ENCODE peak calls at places on chromosomes 12 and 14, in seven cellular contexts. K is fibroblast of lung, G is IMR-90, Q is PC-3, W is H1, I is hepatocyte, P is mammary epithelial cell. J is an unnamed sample. For H3K36me3 and H3K4me1, the result is how much of the 10 kb centered on the place peaks cover.

GRCh38 chr12:51819851-51820720 is 28.4 kb downstream of the FIGNL2 start:
- DNase-seq in K (peak), G (no peak), Q (no peak), W (no peak), I (no peak), P (no peak), J (peak)

GRCh38 chr12:116881325-116881866 is at the start of gene HRK:
- DNase-seq in K (no peak), G (no peak), Q (no peak), W (peak), I (no peak), P (no peak), J (no peak)

GRCh38 chr14:36856095-36856878 is 194.6 kb downstream of the PAX9 start:
- DNase-seq in K (no peak), G (no peak), Q (peak), W (no peak), I (no peak), P (no peak), J (no peak)

GRCh38 chr14:76701981-76702380 is 59.3 kb upstream of the VASH1 start:
- DNase-seq in K (no peak), G (no peak), Q (no peak), W (no peak), I (no peak), P (no peak), J (no peak)

GRCh38 chr12:104520242-104520900 is 63.6 kb downstream of the CHST11 start:
- DNase-seq in K (no peak), G (no peak), Q (no peak), W (no peak), I (no peak), P (no peak), J (no peak)

GRCh38 chr14:94005324-94005723 is 8.2 kb downstream of the CCDC197 start:
- DNase-seq in K (no peak), G (no peak), Q (peak), W (no peak), I (no peak), P (no peak), J (no peak)

GRCh38 chr14:102928412-102929348 is 6.2 kb downstream of the AMN start:
- DNase-seq in K (peak), G (peak), Q (no peak), W (peak), I (peak), P (no peak), J (peak)

GRCh38 chr14:20499108-20499507 is 6.2 kb upstream of the RNASE10 start:
- DNase-seq in K (no peak), G (no peak), Q (peak), W (no peak), I (no peak), P (peak), J (no peak)

GRCh38 chr14:91380610-91381371 is 36.8 kb downstream of the CCDC88C start:
- DNase-seq in K (peak), G (no peak), Q (no peak), W (no peak), I (peak), P (no peak), J (peak)

GRCh38 chr14:88790501-88791251 is 2.1 kb downstream of the EML5 start:
- DNase-seq in K (no peak), G (no peak), Q (no peak), W (no peak), I (no peak), P (no peak), J (no peak)

GRCh38 chr12:12776261-12776660 is 9.2 kb upstream of the APOLD1 start:
- DNase-seq in K (peak), G (peak), Q (peak), W (no peak), I (peak), P (peak), J (no peak)

GRCh38 chr14:55500219-55500701 is 59.8 kb upstream of the TBPL2 start:
- DNase-seq in K (no peak), G (no peak), Q (no peak), W (no peak), I (no peak), P (no peak), J (no peak)

GRCh38 chr14:102496331-102496691 is 13.3 kb downstream of the ANKRD9 start:
- DNase-seq in K (no peak), G (no peak), Q (no peak), W (no peak), I (no peak), P (no peak), J (no peak)

GRCh38 chr12:122688291-122688690 is 14.9 kb downstream of the HCAR2 start:
- DNase-seq in K (no peak), G (no peak), Q (no peak), W (no peak), I (no peak), P (no peak), J (no peak)

GRCh38 chr12:124053855-124054254 is 80.8 kb downstream of the ZNF664 start:
- DNase-seq in K (peak), G (peak), Q (peak), W (peak), I (peak), P (no peak), J (no peak)

GRCh38 chr12:3700861-3701260 is 52.0 kb downstream of the CRACR2A start:
- DNase-seq in K (peak), G (peak), Q (no peak), W (no peak), I (no peak), P (no peak), J (no peak)

GRCh38 chr14:23866269-23866668 is 87.3 kb upstream of the DHRS4 start:
- DNase-seq in K (no peak), G (no peak), Q (no peak), W (no peak), I (no peak), P (no peak), J (no peak)

GRCh38 chr14:101755591-101756324 is 5.8 kb upstream of the PPP2R5C start:
- DNase-seq in K (no peak), G (no peak), Q (no peak), W (no peak), I (no peak), P (no peak), J (no peak)

GRCh38 chr12:113649256-113649830 is 177.7 kb upstream of the LHX5 start:
- DNase-seq in K (no peak), G (no peak), Q (no peak), W (no peak), I (no peak), P (no peak), J (no peak)

GRCh38 chr12:49070971-49071370 is 1.2 kb upstream of the RHEBL1 start:
- DNase-seq in K (no peak), G (no peak), Q (no peak), W (no peak), I (no peak), P (no peak), J (no peak)

GRCh38 chr12:1741154-1741949 is 50.5 kb downstream of the ADIPOR2 start:
- DNase-seq in K (peak), G (peak), Q (no peak), W (no peak), I (no peak), P (peak), J (no peak)

GRCh38 chr14:22466520-22466919 is 122.5 kb downstream of the DAD1 start:
- DNase-seq in K (peak), G (peak), Q (peak), W (no peak), I (no peak), P (peak), J (peak)

GRCh38 chr12:130240831-130241590 is 78.7 kb downstream of the FZD10 start:
- DNase-seq in K (no peak), G (no peak), Q (no peak), W (no peak), I (no peak), P (no peak), J (no peak)

GRCh38 chr12:44036875-44037443 is 201.1 kb downstream of the TMEM117 start:
- DNase-seq in K (no peak), G (no peak), Q (no peak), W (no peak), I (no peak), P (no peak), J (no peak)

GRCh38 chr12:101959607-101960006 is 82.2 kb downstream of the DRAM1 start:
- DNase-seq in K (no peak), G (no peak), Q (no peak), W (no peak), I (no peak), P (no peak), J (no peak)

GRCh38 chr14:63542231-63542999 is 762 bp downstream of the PPP2R5E start:
- DNase-seq in K (peak), G (no peak), Q (peak), W (peak), I (peak), P (peak), J (peak)

DNA sequence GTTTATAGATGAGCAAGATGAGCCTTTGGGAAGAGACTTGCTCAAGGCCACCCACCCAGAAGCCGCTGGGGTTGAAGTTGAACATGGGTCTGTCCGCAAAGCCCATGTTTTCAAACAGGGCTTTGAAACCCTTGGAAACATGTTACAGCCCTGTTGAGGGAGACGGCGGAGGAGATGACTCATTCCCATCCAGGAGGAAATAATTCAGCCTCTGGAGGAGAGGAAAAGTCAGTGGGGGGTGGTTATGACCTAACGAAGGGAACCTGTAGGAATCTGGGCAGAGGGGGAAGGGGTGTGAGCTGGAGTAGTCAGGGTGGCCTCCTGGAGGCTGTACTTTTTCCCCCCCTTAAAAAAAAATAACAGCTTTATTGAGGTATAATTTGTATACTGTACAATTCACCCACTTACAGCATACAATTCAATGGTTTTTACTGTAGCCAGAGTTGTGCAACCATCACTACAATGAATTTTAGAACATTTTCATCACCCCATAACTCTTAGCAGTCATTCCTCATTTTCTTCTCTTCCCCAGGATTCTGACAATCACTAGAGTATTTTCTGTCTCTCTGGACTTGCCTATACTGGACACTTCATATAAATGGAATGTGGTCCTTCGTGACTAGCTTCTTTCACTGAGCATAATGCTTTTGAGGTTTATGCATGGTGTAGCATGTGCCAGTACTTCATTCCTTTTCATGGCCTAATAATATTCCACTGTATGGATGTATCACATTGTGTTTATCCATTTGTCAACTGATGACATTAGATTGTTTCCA is 1.9 kb upstream of the RIN3 start:
- DNase-seq in K (peak), G (peak), Q (peak), W (no peak), I (peak), P (peak), J (no peak)
- H2AFZ ChIP-seq in K (no peak), G (peak), Q (peak), W (no peak), I (no peak), P (peak), J (no peak)

GRCh38 chr12:62297321-62297720 is 37.1 kb downstream of the USP15 start:
- DNase-seq in K (no peak), G (no peak), Q (no peak), W (no peak), I (no peak), P (no peak), J (no peak)
- H3K36me3 ChIP-seq in K (under half), G (under half), Q (under half), W (under half), I (under half), P (under half), J (half or more)

DNA sequence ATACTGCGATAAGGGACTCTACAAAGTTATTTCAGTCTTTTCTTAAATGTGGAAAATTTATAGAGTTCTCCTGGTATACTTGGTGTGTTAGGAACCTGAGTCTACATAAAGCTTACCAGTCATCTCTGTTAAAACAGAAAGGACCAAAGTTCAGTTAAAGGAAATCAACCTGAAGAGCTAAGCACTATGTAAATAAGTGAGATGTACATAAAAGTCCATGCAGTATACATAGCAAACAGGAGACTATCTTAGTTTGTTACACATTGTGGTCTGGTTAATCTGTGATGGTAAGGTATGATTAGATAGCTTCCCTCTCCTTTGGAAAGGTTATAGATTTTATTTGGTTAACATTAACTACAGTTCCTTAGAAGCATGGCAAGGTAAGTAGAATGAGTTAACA is 75.9 kb downstream of the ATP2B1 start:
- DNase-seq in K (no peak), G (no peak), Q (peak), W (no peak), I (peak), P (no peak), J (no peak)
- H3K4me1 ChIP-seq in K (under half), G (under half), Q (under half), W (under half), I (under half), P (under half), J (under half)

GRCh38 chr12:28421374-28421773 is 231.1 kb downstream of the CCDC91 start:
- DNase-seq in K (no peak), G (no peak), Q (no peak), W (no peak), I (no peak), P (no peak), J (no peak)

GRCh38 chr12:28424965-28425364 is 234.7 kb downstream of the CCDC91 start:
- DNase-seq in K (peak), G (peak), Q (no peak), W (no peak), I (peak), P (no peak), J (no peak)

GRCh38 chr12:28427046-28427445 is 236.8 kb downstream of the CCDC91 start:
- DNase-seq in K (no peak), G (no peak), Q (no peak), W (no peak), I (no peak), P (no peak), J (no peak)

DNA sequence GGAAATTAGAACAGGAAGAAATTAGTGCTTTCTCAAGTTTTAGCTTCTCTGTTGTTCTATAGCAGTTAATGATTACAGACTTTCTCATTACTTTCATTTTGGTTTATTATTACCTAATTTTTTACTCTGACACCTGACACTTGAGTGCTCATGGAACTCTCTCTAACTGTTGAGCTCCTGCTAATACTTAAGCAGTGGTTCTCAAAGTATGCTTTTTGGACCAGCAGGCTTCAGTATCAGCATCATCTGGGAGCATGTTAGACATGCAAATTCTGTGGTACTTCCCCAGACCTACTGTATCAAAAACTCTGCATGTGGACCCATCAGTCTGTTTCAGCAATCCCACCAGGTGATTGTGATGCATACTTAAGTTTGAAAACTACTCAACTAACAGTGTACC is 235.3 kb downstream of the CCDC91 start:
- DNase-seq in K (no peak), G (no peak), Q (no peak), W (no peak), I (no peak), P (no peak), J (no peak)
- H2AFZ ChIP-seq in K (no peak), G (no peak), Q (no peak), W (no peak), I (no peak), P (no peak), J (no peak)

GRCh38 chr12:11725616-11726015 is 76.1 kb downstream of the ETV6 start:
- DNase-seq in K (peak), G (peak), Q (no peak), W (no peak), I (no peak), P (no peak), J (no peak)

GRCh38 chr12:11723993-11724392 is 74.5 kb downstream of the ETV6 start:
- DNase-seq in K (peak), G (peak), Q (no peak), W (no peak), I (no peak), P (no peak), J (no peak)

GRCh38 chr12:11722071-11722470 is 72.6 kb downstream of the ETV6 start:
- DNase-seq in K (no peak), G (no peak), Q (no peak), W (no peak), I (no peak), P (no peak), J (no peak)

GRCh38 chr12:11724888-11725310 is 75.4 kb downstream of the ETV6 start:
- DNase-seq in K (peak), G (peak), Q (no peak), W (no peak), I (no peak), P (no peak), J (no peak)

DNA sequence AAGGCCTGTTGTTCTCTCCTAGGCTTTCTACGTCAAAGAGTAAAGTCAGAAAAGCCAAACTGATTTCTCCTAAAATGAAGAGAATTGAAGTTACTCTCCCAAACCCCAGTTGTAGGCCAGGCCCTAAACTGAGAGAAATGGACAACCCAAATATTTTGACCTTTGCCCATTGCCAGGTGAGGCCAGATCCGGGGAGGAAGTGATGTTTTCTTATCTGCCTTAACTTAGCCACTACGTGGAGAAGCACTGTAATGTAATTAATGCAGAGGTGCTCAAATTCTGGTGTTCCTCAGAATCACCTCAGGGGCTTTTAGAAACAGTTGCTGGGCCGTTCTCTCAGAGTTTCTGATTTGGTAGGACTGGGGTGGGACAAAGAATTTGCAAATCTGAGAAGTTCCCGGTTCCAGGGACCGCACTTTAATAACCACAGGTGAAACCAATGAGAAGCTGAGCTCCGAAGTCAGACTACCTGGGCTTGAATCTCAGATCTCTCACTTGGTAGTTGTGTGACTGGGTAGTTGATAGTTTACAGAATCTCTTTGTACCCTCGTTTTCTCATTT is 73.2 kb downstream of the ETV6 start:
- DNase-seq in K (no peak), G (no peak), Q (no peak), W (no peak), I (no peak), P (no peak), J (no peak)
- H3K36me3 ChIP-seq in K (under half), G (under half), Q (under half), W (under half), I (under half), P (under half), J (under half)

DNA sequence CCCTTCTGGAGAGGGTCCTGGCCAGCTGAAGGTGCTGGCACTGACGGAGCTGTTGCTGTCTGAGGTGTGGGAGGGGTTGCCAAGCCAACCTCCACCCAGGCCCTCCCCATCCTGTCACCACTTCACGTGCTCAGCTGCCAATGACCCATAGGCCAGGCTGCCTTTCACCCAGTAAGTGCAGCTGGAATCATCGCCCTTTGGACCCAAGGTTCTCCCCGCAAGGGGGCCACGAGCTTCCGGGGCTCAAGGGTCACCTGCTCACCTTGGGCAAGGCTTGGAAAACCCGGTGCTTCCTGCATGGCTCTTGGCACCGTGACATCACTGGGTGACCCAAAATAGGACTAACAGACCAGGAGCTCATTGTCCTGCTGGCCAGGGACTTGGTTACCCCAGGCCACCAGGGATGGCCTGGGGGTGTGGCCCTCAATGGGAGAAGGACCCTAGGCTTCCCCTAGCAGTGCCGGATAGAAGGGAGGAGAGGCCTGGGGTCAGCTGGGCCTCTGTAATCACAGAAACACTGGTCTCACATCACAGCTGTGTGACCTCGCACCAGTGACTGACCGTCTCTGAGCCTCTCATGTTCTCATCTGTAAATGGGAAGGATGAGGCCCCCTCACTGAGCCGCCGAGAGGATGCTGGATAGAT is 51.3 kb downstream of the CCDC85C start:
- DNase-seq in K (no peak), G (no peak), Q (no peak), W (no peak), I (peak), P (no peak), J (no peak)
- H3K4me1 ChIP-seq in K (under half), G (under half), Q (under half), W (under half), I (half or more), P (under half), J (under half)

GRCh38 chr12:114779203-114779602 is 95.2 kb upstream of the TBX3 start:
- DNase-seq in K (no peak), G (no peak), Q (no peak), W (no peak), I (no peak), P (no peak), J (no peak)
- H2AFZ ChIP-seq in K (no peak), G (peak), Q (no peak), W (peak), I (no peak), P (no peak), J (no peak)

GRCh38 chr14:105217764-105218163 is 30.6 kb upstream of the BTBD6 start:
- DNase-seq in K (no peak), G (no peak), Q (no peak), W (no peak), I (no peak), P (no peak), J (no peak)
- H3K36me3 ChIP-seq in K (under half), G (half or more), Q (under half), W (under half), I (under half), P (under half), J (half or more)

GRCh38 chr14:61705017-61705416 is 9.7 kb downstream of the HIF1A start:
- DNase-seq in K (no peak), G (peak), Q (no peak), W (no peak), I (no peak), P (no peak), J (no peak)

GRCh38 chr14:61706096-61706690 is 10.9 kb downstream of the HIF1A start:
- DNase-seq in K (no peak), G (no peak), Q (no peak), W (no peak), I (no peak), P (no peak), J (no peak)

GRCh38 chr14:61704554-61704953 is 9.2 kb downstream of the HIF1A start:
- DNase-seq in K (peak), G (no peak), Q (no peak), W (no peak), I (no peak), P (no peak), J (no peak)

GRCh38 chr14:61701946-61702345 is 6.6 kb downstream of the HIF1A start:
- DNase-seq in K (no peak), G (no peak), Q (no peak), W (no peak), I (no peak), P (no peak), J (no peak)

GRCh38 chr14:61703342-61704129 is 8.2 kb downstream of the HIF1A start:
- DNase-seq in K (no peak), G (no peak), Q (no peak), W (no peak), I (no peak), P (no peak), J (no peak)
- H3K4me1 ChIP-seq in K (under half), G (under half), Q (half or more), W (under half), I (under half), P (under half), J (under half)

J was measured in DND-41.